ENCODE peak calls at places on chromosomes 4 and X, in six cellular contexts. J is occipital lobe, T is GM13977, P is mesothelial cell of epicardium, U is amniotic stem cell, N is caudate nucleus. S is an unnamed sample.

GRCh38 chr4:139584784-139585183 is 28.8 kb upstream of the SETD7 start:
- DNase-seq in J (no peak), T (no peak), P (no peak), U (no peak), N (no peak), S (no peak)

GRCh38 chr4:40629401-40630334 is at the start of gene RBM47:
- DNase-seq in J (peak), T (peak), P (peak), U (no peak), N (peak), S (peak)

GRCh38 chr4:154982187-154983047 is 201.3 kb downstream of the RBM46 start:
- DNase-seq in J (peak), T (peak), P (peak), U (peak), N (no peak), S (peak)

GRCh38 chr4:2247128-2248043 is 5.5 kb upstream of the HAUS3 start:
- DNase-seq in J (no peak), T (peak), P (no peak), U (no peak), N (no peak), S (no peak)

GRCh38 chrX:149527705-149528104 is 13.1 kb upstream of the EOLA1 start:
- DNase-seq in J (no peak), T (no peak), P (no peak), U (no peak), N (no peak), S (no peak)

GRCh38 chr4:52711271-52711670 is 40.0 kb downstream of the ERVMER34-1 start:
- DNase-seq in J (no peak), T (no peak), P (no peak), U (no peak), N (no peak), S (no peak)

GRCh38 chrX:110194977-110195376 is 122.9 kb downstream of the AMMECR1 start:
- DNase-seq in J (no peak), T (no peak), P (no peak), U (no peak), N (no peak), S (no peak)

GRCh38 chr4:176910646-176911045 is 117.9 kb upstream of the VEGFC start:
- DNase-seq in J (no peak), T (no peak), P (no peak), U (no peak), N (no peak), S (no peak)

GRCh38 chrX:50903387-50904027 is 7.0 kb upstream of the BMP15 start:
- DNase-seq in J (no peak), T (peak), P (no peak), U (peak), N (no peak), S (no peak)

GRCh38 chr4:6381571-6382123 is 90.8 kb downstream of the PPP2R2C start:
- DNase-seq in J (no peak), T (no peak), P (no peak), U (no peak), N (no peak), S (no peak)

GRCh38 chr4:80420638-80421037 is 85.1 kb downstream of the CFAP299 start:
- DNase-seq in J (no peak), T (no peak), P (no peak), U (no peak), N (no peak), S (no peak)

GRCh38 chrX:68703369-68703768 is 55.9 kb downstream of the STARD8 start:
- DNase-seq in J (no peak), T (no peak), P (no peak), U (no peak), N (no peak), S (no peak)

GRCh38 chr4:162497564-162498167 is 333.9 kb upstream of the FSTL5 start:
- DNase-seq in J (no peak), T (peak), P (no peak), U (no peak), N (no peak), S (peak)

GRCh38 chr4:100269446-100269845 is 79.2 kb upstream of the DDIT4L start:
- DNase-seq in J (no peak), T (no peak), P (no peak), U (no peak), N (no peak), S (no peak)

GRCh38 chr4:131644619-131645018 is 1504.5 kb upstream of the PCDH10 start:
- DNase-seq in J (no peak), T (no peak), P (no peak), U (no peak), N (no peak), S (peak)

GRCh38 chr4:88706574-88706973 is 8.9 kb upstream of the NAP1L5 start:
- DNase-seq in J (no peak), T (no peak), P (no peak), U (peak), N (peak), S (peak)

GRCh38 chr4:73836373-73837269 is at the start of gene CXCL6:
- DNase-seq in J (no peak), T (no peak), P (peak), U (no peak), N (no peak), S (no peak)

GRCh38 chr4:11614426-11614825 is 185.7 kb upstream of the HS3ST1 start:
- DNase-seq in J (no peak), T (no peak), P (no peak), U (no peak), N (no peak), S (no peak)

GRCh38 chrX:68945603-68946228 is 116.9 kb downstream of the EFNB1 start:
- DNase-seq in J (no peak), T (peak), P (peak), U (no peak), N (no peak), S (no peak)

GRCh38 chr4:152029631-152030030 is 268.8 kb upstream of the GATB start:
- DNase-seq in J (no peak), T (no peak), P (no peak), U (no peak), N (no peak), S (no peak)

GRCh38 chrX:18973527-18974192 is 10.3 kb downstream of the PHKA2 start:
- DNase-seq in J (no peak), T (no peak), P (no peak), U (no peak), N (peak), S (no peak)

GRCh38 chrX:153473126-153473525 is 2.8 kb upstream of the HAUS7 start:
- DNase-seq in J (no peak), T (no peak), P (no peak), U (no peak), N (no peak), S (no peak)

GRCh38 chrX:152926279-152926678 is 28.4 kb downstream of the ZNF185 start:
- DNase-seq in J (peak), T (peak), P (no peak), U (peak), N (peak), S (peak)

GRCh38 chr4:29336851-29337250 is 1383.3 kb upstream of the PCDH7 start:
- DNase-seq in J (no peak), T (no peak), P (no peak), U (no peak), N (no peak), S (no peak)

GRCh38 chr4:92969650-92970370 is 666.0 kb downstream of the GRID2 start:
- DNase-seq in J (no peak), T (no peak), P (no peak), U (peak), N (no peak), S (peak)

GRCh38 chrX:989959-990510 is 222.4 kb downstream of the CRLF2 start:
- DNase-seq in J (peak), T (peak), P (peak), U (peak), N (peak), S (peak)

GRCh38 chr4:602559-602942 is 22.8 kb upstream of the PDE6B start:
- DNase-seq in J (no peak), T (no peak), P (peak), U (no peak), N (no peak), S (peak)

GRCh38 chrX:124818764-124819163 is 472.4 kb downstream of the SH2D1A start:
- DNase-seq in J (no peak), T (no peak), P (no peak), U (no peak), N (no peak), S (no peak)

S was measured in HTR-8/SVneo.